ENCODE peak calls at places on chromosome 20, in four cellular contexts. One of them, this sample, is unnamed.

GRCh38 chr20:50551288-50551687 is 41.1 kb downstream of the PTPN1 start:
- DNase-seq in esophagus muscularis mucosa: peak
- DNase-seq in activated CD8-positive, alpha-beta memory T cell treated with anti-CD3 and anti-CD28 coated beads, Interleukin-2, amount 50 U/mL, for 48 hours: no peak
- DNase-seq in cerebellar cortex: no peak
- DNase-seq in this sample: no peak

GRCh38 chr20:64011366-64011779 is 24.6 kb upstream of the C20orf204 start:
- DNase-seq in esophagus muscularis mucosa: no peak
- DNase-seq in activated CD8-positive, alpha-beta memory T cell treated with anti-CD3 and anti-CD28 coated beads, Interleukin-2, amount 50 U/mL, for 48 hours: no peak
- DNase-seq in cerebellar cortex: no peak
- DNase-seq in this sample: no peak

GRCh38 chr20:57198359-57199072 is 67.9 kb downstream of the BMP7 start:
- DNase-seq in esophagus muscularis mucosa: no peak
- DNase-seq in activated CD8-positive, alpha-beta memory T cell treated with anti-CD3 and anti-CD28 coated beads, Interleukin-2, amount 50 U/mL, for 48 hours: no peak
- DNase-seq in cerebellar cortex: no peak
- DNase-seq in this sample: no peak

GRCh38 chr20:1942486-1943266 is 47.5 kb downstream of the SIRPA start:
- DNase-seq in esophagus muscularis mucosa: no peak
- DNase-seq in activated CD8-positive, alpha-beta memory T cell treated with anti-CD3 and anti-CD28 coated beads, Interleukin-2, amount 50 U/mL, for 48 hours: no peak
- DNase-seq in cerebellar cortex: no peak
- DNase-seq in this sample: no peak

GRCh38 chr20:3077618-3078134 is 6.3 kb downstream of the OXT start:
- DNase-seq in esophagus muscularis mucosa: no peak
- DNase-seq in activated CD8-positive, alpha-beta memory T cell treated with anti-CD3 and anti-CD28 coated beads, Interleukin-2, amount 50 U/mL, for 48 hours: no peak
- DNase-seq in cerebellar cortex: no peak
- DNase-seq in this sample: no peak

GRCh38 chr20:55269913-55270312 is 735.4 kb downstream of the CBLN4 start:
- DNase-seq in esophagus muscularis mucosa: no peak
- DNase-seq in activated CD8-positive, alpha-beta memory T cell treated with anti-CD3 and anti-CD28 coated beads, Interleukin-2, amount 50 U/mL, for 48 hours: no peak
- DNase-seq in cerebellar cortex: no peak
- DNase-seq in this sample: peak

GRCh38 chr20:52103911-52104545 is 87.6 kb downstream of the ZFP64 start:
- DNase-seq in esophagus muscularis mucosa: no peak
- DNase-seq in activated CD8-positive, alpha-beta memory T cell treated with anti-CD3 and anti-CD28 coated beads, Interleukin-2, amount 50 U/mL, for 48 hours: peak
- DNase-seq in cerebellar cortex: no peak
- DNase-seq in this sample: peak

GRCh38 chr20:32780749-32781402 is 18.7 kb downstream of the DNMT3B start:
- DNase-seq in esophagus muscularis mucosa: no peak
- DNase-seq in activated CD8-positive, alpha-beta memory T cell treated with anti-CD3 and anti-CD28 coated beads, Interleukin-2, amount 50 U/mL, for 48 hours: no peak
- DNase-seq in cerebellar cortex: no peak
- DNase-seq in this sample: no peak

GRCh38 chr20:39632757-39633156 is 670.6 kb downstream of the DHX35 start:
- DNase-seq in esophagus muscularis mucosa: no peak
- DNase-seq in activated CD8-positive, alpha-beta memory T cell treated with anti-CD3 and anti-CD28 coated beads, Interleukin-2, amount 50 U/mL, for 48 hours: no peak
- DNase-seq in cerebellar cortex: no peak
- DNase-seq in this sample: no peak

GRCh38 chr20:13672657-13673056 is 33.9 kb upstream of the TASP1 start:
- DNase-seq in esophagus muscularis mucosa: no peak
- DNase-seq in activated CD8-positive, alpha-beta memory T cell treated with anti-CD3 and anti-CD28 coated beads, Interleukin-2, amount 50 U/mL, for 48 hours: no peak
- DNase-seq in cerebellar cortex: no peak
- DNase-seq in this sample: no peak

GRCh38 chr20:6081236-6081635 is 27.4 kb upstream of the LRRN4 start:
- DNase-seq in esophagus muscularis mucosa: no peak
- DNase-seq in activated CD8-positive, alpha-beta memory T cell treated with anti-CD3 and anti-CD28 coated beads, Interleukin-2, amount 50 U/mL, for 48 hours: no peak
- DNase-seq in cerebellar cortex: no peak
- DNase-seq in this sample: peak

GRCh38 chr20:40255368-40255767 is 433.7 kb downstream of the MAFB start:
- DNase-seq in esophagus muscularis mucosa: peak
- DNase-seq in activated CD8-positive, alpha-beta memory T cell treated with anti-CD3 and anti-CD28 coated beads, Interleukin-2, amount 50 U/mL, for 48 hours: no peak
- DNase-seq in cerebellar cortex: peak
- DNase-seq in this sample: peak

GRCh38 chr20:841568-842546 is 8.3 kb downstream of the FAM110A start:
- DNase-seq in esophagus muscularis mucosa: no peak
- DNase-seq in activated CD8-positive, alpha-beta memory T cell treated with anti-CD3 and anti-CD28 coated beads, Interleukin-2, amount 50 U/mL, for 48 hours: no peak
- DNase-seq in cerebellar cortex: no peak
- DNase-seq in this sample: no peak

GRCh38 chr20:22411568-22412450 is 172.6 kb downstream of the FOXA2 start:
- DNase-seq in esophagus muscularis mucosa: no peak
- DNase-seq in activated CD8-positive, alpha-beta memory T cell treated with anti-CD3 and anti-CD28 coated beads, Interleukin-2, amount 50 U/mL, for 48 hours: no peak
- DNase-seq in cerebellar cortex: no peak
- DNase-seq in this sample: peak

GRCh38 chr20:19936801-19937583 is 80.2 kb upstream of the NAA20 start:
- DNase-seq in esophagus muscularis mucosa: no peak
- DNase-seq in activated CD8-positive, alpha-beta memory T cell treated with anti-CD3 and anti-CD28 coated beads, Interleukin-2, amount 50 U/mL, for 48 hours: peak
- DNase-seq in cerebellar cortex: no peak
- DNase-seq in this sample: no peak

GRCh38 chr20:54140486-54140885 is 33.3 kb downstream of the CYP24A1 start:
- DNase-seq in esophagus muscularis mucosa: no peak
- DNase-seq in activated CD8-positive, alpha-beta memory T cell treated with anti-CD3 and anti-CD28 coated beads, Interleukin-2, amount 50 U/mL, for 48 hours: no peak
- DNase-seq in cerebellar cortex: no peak
- DNase-seq in this sample: no peak

GRCh38 chr20:14543040-14543439 is 205.6 kb upstream of the FLRT3 start:
- DNase-seq in esophagus muscularis mucosa: no peak
- DNase-seq in activated CD8-positive, alpha-beta memory T cell treated with anti-CD3 and anti-CD28 coated beads, Interleukin-2, amount 50 U/mL, for 48 hours: no peak
- DNase-seq in cerebellar cortex: no peak
- DNase-seq in this sample: peak